ENCODE peak calls at places on chromosome 1, in four cellular contexts. O is T-helper 17 cell, L is fibroblast of pulmonary artery, D is RCC 7860. P is an unnamed sample.

GRCh38 chr1:205518616-205519540 is 14.4 kb downstream of the CDK18 start:
- DNase-seq in O (no peak), L (no peak), D (no peak), P (peak)

GRCh38 chr1:243837907-243838546 is 12.0 kb downstream of the AKT3 start:
- DNase-seq in O (no peak), L (no peak), D (no peak), P (no peak)

GRCh38 chr1:61013189-61013952 is 69.0 kb upstream of the NFIA start:
- DNase-seq in O (no peak), L (no peak), D (no peak), P (no peak)

GRCh38 chr1:180231506-180232420 is 1.7 kb downstream of the LHX4 start:
- DNase-seq in O (no peak), L (peak), D (peak), P (peak)

GRCh38 chr1:19390901-19391595 is 78.9 kb downstream of the SLC66A1 start:
- DNase-seq in O (peak), L (peak), D (no peak), P (peak)

GRCh38 chr1:74468982-74469603 is 43.3 kb downstream of the LRRC53 start:
- DNase-seq in O (no peak), L (peak), D (peak), P (peak)

GRCh38 chr1:5847013-5847654 is 145.1 kb downstream of the NPHP4 start:
- DNase-seq in O (no peak), L (peak), D (no peak), P (no peak)

GRCh38 chr1:201585099-201585498 is 46.2 kb downstream of the NAV1 start:
- DNase-seq in O (no peak), L (peak), D (peak), P (peak)

GRCh38 chr1:36652586-36652985 is 169.9 kb upstream of the CSF3R start:
- DNase-seq in O (no peak), L (no peak), D (no peak), P (no peak)

GRCh38 chr1:101364370-101365120 is 127.7 kb downstream of the S1PR1 start:
- DNase-seq in O (no peak), L (no peak), D (no peak), P (no peak)

GRCh38 chr1:230140221-230141001 is 73.4 kb downstream of the GALNT2 start:
- DNase-seq in O (no peak), L (peak), D (no peak), P (peak)

GRCh38 chr1:65467536-65467935 is 47.1 kb downstream of the LEPR start:
- DNase-seq in O (no peak), L (no peak), D (peak), P (no peak)

GRCh38 chr1:108598340-108598739 is 38.4 kb downstream of the EEIG2 start:
- DNase-seq in O (no peak), L (no peak), D (no peak), P (no peak)

GRCh38 chr1:5718716-5719632 is 273.3 kb downstream of the NPHP4 start:
- DNase-seq in O (no peak), L (no peak), D (no peak), P (no peak)

GRCh38 chr1:229254910-229255541 is 15.9 kb upstream of the RAB4A start:
- DNase-seq in O (no peak), L (peak), D (no peak), P (peak)

P was measured in A172.